ENCODE peak calls at places on chromosomes 5 and 9, in seven cellular contexts. K is fibroblast of lung, X is gastrocnemius medialis, A is ovary, L is AG04450, G is right atrium auricular region, N is GM12865. J is an unnamed sample.

GRCh38 chr5:67677422-67677970 is 480.9 kb upstream of the CD180 start:
- DNase-seq in K (no peak), X (peak), A (no peak), L (no peak), G (no peak), N (no peak), J (no peak)

GRCh38 chr5:31530541-31531265 is 1.2 kb downstream of the DROSHA start:
- DNase-seq in K (no peak), X (no peak), A (no peak), L (no peak), G (no peak), N (no peak), J (no peak)

GRCh38 chr9:95177617-95178016 is 139.9 kb downstream of the FANCC start:
- DNase-seq in K (no peak), X (no peak), A (no peak), L (no peak), G (no peak), N (no peak), J (no peak)

GRCh38 chr9:96071245-96072124 is 196.0 kb downstream of the ERCC6L2 start:
- DNase-seq in K (peak), X (no peak), A (no peak), L (no peak), G (no peak), N (peak), J (no peak)

GRCh38 chr9:82074144-82074543 is 85.6 kb downstream of the SPATA31D1 start:
- DNase-seq in K (no peak), X (no peak), A (no peak), L (no peak), G (no peak), N (no peak), J (no peak)

GRCh38 chr5:141617682-141618029 is 1.1 kb downstream of the DIAPH1 start:
- DNase-seq in K (no peak), X (no peak), A (no peak), L (no peak), G (no peak), N (no peak), J (no peak)

GRCh38 chr5:178113141-178113787 is at the start of gene N4BP3:
- DNase-seq in K (peak), X (no peak), A (peak), L (no peak), G (no peak), N (peak), J (no peak)

GRCh38 chr9:131310833-131311554 is 21.5 kb downstream of the PLPP7 start:
- DNase-seq in K (no peak), X (peak), A (no peak), L (no peak), G (peak), N (peak), J (no peak)

GRCh38 chr9:134443169-134444039 is 117.1 kb downstream of the RXRA start:
- DNase-seq in K (peak), X (peak), A (peak), L (peak), G (peak), N (peak), J (peak)

GRCh38 chr5:636951-637350 is 24.8 kb downstream of the CEP72 start:
- DNase-seq in K (no peak), X (no peak), A (no peak), L (no peak), G (no peak), N (no peak), J (no peak)

GRCh38 chr5:128513816-128514215 is 24.2 kb downstream of the FBN2 start:
- DNase-seq in K (no peak), X (no peak), A (no peak), L (no peak), G (no peak), N (no peak), J (no peak)

GRCh38 chr5:1331861-1332405 is 13.0 kb downstream of the CLPTM1L start:
- DNase-seq in K (no peak), X (no peak), A (no peak), L (no peak), G (no peak), N (no peak), J (no peak)

GRCh38 chr5:171306141-171306540 is 2.9 kb upstream of the TLX3 start:
- DNase-seq in K (no peak), X (no peak), A (no peak), L (no peak), G (no peak), N (no peak), J (no peak)

GRCh38 chr5:71974165-71974564 is 133.1 kb upstream of the MAP1B start:
- DNase-seq in K (peak), X (peak), A (no peak), L (no peak), G (no peak), N (no peak), J (no peak)

GRCh38 chr5:167280111-167280510 is 1011.3 kb upstream of the WWC1 start:
- DNase-seq in K (no peak), X (no peak), A (no peak), L (no peak), G (no peak), N (no peak), J (no peak)

GRCh38 chr9:91420471-91421021 is 3.1 kb downstream of the NFIL3 start:
- DNase-seq in K (peak), X (no peak), A (no peak), L (no peak), G (no peak), N (no peak), J (no peak)

GRCh38 chr5:76372320-76373054 is 30.6 kb upstream of the IQGAP2 start:
- DNase-seq in K (peak), X (no peak), A (no peak), L (peak), G (no peak), N (no peak), J (peak)

GRCh38 chr5:157998021-157998504 is 139.1 kb upstream of the CLINT1 start:
- DNase-seq in K (peak), X (no peak), A (no peak), L (no peak), G (no peak), N (no peak), J (no peak)

GRCh38 chr9:106441283-106441682 is 421.7 kb upstream of the ZNF462 start:
- DNase-seq in K (no peak), X (no peak), A (no peak), L (no peak), G (no peak), N (no peak), J (no peak)

GRCh38 chr9:106450549-106450948 is 412.4 kb upstream of the ZNF462 start:
- DNase-seq in K (no peak), X (peak), A (no peak), L (no peak), G (peak), N (no peak), J (no peak)

GRCh38 chr9:106443520-106443919 is 419.4 kb upstream of the ZNF462 start:
- DNase-seq in K (no peak), X (no peak), A (no peak), L (no peak), G (no peak), N (no peak), J (no peak)

GRCh38 chr9:106449528-106449927 is 413.4 kb upstream of the ZNF462 start:
- DNase-seq in K (no peak), X (no peak), A (no peak), L (no peak), G (no peak), N (peak), J (no peak)

GRCh38 chr9:106445107-106445506 is 417.9 kb upstream of the ZNF462 start:
- DNase-seq in K (no peak), X (no peak), A (no peak), L (no peak), G (no peak), N (no peak), J (no peak)
- TF ChIP-seq CTCF in K (no peak), X (no peak), A (no peak), L (no peak), G (no peak), N (no peak), J (no peak)

GRCh38 chr9:4238522-4238921 is 61.3 kb downstream of the GLIS3 start:
- DNase-seq in K (no peak), X (no peak), A (no peak), L (no peak), G (no peak), N (peak), J (no peak)

GRCh38 chr9:4242239-4242638 is 57.6 kb downstream of the GLIS3 start:
- DNase-seq in K (no peak), X (no peak), A (no peak), L (no peak), G (no peak), N (no peak), J (no peak)

GRCh38 chr9:4241552-4241951 is 58.3 kb downstream of the GLIS3 start:
- DNase-seq in K (no peak), X (no peak), A (no peak), L (no peak), G (no peak), N (no peak), J (no peak)

GRCh38 chr9:4235951-4236804 is 63.7 kb downstream of the GLIS3 start:
- DNase-seq in K (peak), X (no peak), A (no peak), L (no peak), G (no peak), N (no peak), J (peak)

DNA sequence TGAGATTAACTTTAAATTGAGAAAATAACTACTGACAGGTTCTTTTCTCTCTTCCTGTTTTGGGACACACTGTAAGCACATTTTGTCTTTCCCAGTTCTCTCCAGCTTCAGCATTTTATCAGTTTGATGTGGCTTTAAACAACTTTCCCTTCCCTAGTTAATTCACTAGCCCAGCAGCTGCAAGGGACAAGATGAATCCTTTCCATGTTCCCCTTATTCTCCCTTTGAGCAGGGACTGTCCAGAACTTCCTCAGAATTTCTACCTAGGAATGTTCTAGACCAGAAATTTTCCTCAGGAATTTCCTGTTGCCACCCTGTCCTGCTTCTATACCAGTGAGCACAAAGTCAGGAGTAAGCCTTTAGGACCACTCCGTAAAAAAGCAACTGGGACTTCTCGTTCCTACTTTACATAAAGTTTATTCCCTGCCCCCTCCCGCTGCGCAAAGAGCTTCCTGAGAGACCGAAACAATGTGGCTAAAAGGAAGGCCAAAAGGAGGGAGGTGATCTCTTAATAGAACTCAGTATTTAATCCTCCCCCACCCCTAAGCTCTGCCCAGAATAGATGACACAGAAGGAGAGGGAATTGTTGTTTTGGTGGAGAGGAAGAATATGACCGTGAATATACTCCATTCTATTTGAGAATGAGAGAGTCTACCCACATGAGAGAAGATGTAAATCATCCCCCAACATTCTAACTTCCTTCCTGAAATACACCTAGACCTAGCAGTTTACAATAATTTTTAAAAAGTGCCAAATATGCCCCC is 61.9 kb downstream of the GLIS3 start:
- DNase-seq in K (no peak), X (no peak), A (no peak), L (no peak), G (no peak), N (peak), J (no peak)
- H3K4me3 ChIP-seq in K (no peak), X (peak), A (no peak), L (no peak), G (peak), N (no peak), J (no peak)

GRCh38 chr5:179907570-179908324 is at the start of gene TBC1D9B:
- DNase-seq in K (peak), X (no peak), A (peak), L (no peak), G (peak), N (peak), J (no peak)
- TF ChIP-seq CTCF in K (peak), X (no peak), A (peak), L (peak), G (peak), N (peak), J (no peak)

GRCh38 chr5:147898875-147899401 is 7.4 kb downstream of the C5orf46 start:
- DNase-seq in K (no peak), X (no peak), A (no peak), L (no peak), G (no peak), N (no peak), J (no peak)

GRCh38 chr5:147906326-147907095 is at the start of gene C5orf46:
- DNase-seq in K (peak), X (no peak), A (no peak), L (no peak), G (no peak), N (no peak), J (no peak)

GRCh38 chr5:147902606-147903115 is 3.7 kb downstream of the C5orf46 start:
- DNase-seq in K (no peak), X (no peak), A (no peak), L (no peak), G (no peak), N (no peak), J (peak)

GRCh38 chr5:147901555-147901954 is 4.8 kb downstream of the C5orf46 start:
- DNase-seq in K (no peak), X (no peak), A (no peak), L (no peak), G (no peak), N (no peak), J (peak)

DNA sequence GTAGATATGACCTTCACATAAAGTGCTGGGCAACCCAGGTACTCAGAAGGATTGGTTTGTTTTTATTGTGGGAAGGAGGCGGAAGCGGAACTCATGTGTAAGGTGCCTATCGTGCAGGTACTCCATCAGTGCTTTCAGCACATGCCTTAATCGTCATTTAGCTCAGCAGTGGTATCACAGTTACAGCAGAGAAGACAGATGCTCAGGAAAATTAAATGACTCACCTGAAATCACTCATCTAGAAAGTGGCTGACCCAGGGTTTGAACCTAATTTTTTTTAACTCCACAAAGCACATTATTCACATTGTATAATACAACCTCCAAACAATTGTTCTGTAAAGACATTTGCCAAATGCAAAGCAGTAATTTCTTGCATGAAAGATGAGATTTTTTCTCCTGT is 2.2 kb downstream of the C5orf46 start:
- DNase-seq in K (no peak), X (no peak), A (no peak), L (no peak), G (no peak), N (no peak), J (no peak)
- H3K4me3 ChIP-seq in K (no peak), X (no peak), A (no peak), L (no peak), G (no peak), N (no peak), J (no peak)

GRCh38 chr9:85332487-85332886 is 409.3 kb downstream of the AGTPBP1 start:
- DNase-seq in K (no peak), X (no peak), A (no peak), L (no peak), G (no peak), N (peak), J (no peak)
- TF ChIP-seq CTCF in K (no peak), X (no peak), A (no peak), L (no peak), G (peak), N (peak), J (peak)

DNA sequence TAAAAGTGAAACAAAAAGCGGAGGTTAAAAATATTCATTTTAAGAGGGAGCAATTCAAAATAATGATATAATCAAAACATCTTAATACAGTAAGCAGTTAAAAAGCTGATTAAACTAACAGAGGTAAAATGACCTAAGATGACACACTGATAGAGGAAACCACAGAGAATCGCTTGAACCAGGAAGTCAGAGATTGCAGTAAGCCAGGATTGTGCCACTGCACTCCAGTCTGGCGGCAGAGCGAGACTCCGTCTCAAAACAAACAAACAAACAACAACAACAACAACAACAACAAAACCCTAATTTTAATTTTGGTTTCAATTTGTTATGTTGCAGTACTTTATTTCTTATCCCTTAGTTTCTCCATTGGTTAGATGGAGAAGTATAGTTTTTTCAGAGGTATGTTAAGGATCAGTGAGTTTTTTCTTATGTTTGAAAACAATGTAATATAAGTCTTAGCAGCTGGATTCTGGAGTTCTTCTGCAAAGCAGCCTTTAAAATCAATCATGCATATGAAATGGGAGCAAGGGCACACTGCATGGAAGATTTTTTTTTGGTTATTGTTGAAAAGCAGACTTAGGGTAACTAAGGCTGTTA is 58.5 kb downstream of the MLANA start:
- DNase-seq in K (peak), X (no peak), A (no peak), L (no peak), G (no peak), N (peak), J (no peak)
- H3K4me3 ChIP-seq in K (no peak), X (peak), A (no peak), L (no peak), G (peak), N (peak), J (no peak)

DNA sequence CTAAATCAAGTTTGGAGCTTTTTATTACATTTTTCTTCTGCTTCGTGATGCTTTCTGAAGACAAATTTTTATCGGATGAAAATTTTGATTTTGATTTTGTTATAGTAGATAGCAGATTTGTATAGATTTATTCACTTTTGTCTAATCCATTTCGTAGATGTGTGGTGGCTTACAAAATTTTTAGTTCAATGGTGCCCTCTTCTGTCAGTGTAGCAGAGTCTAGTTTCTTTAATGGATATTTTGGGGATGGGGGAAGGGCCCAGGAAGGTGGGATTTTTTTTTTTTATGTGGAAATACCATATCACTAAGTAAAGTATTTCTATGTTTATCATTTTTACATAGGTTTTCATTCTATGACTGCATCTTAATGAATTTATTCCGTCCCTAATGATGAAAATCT is 259.9 kb upstream of the TARS1 start:
- DNase-seq in K (peak), X (no peak), A (no peak), L (peak), G (no peak), N (no peak), J (no peak)
- TF ChIP-seq CTCF in K (peak), X (no peak), A (no peak), L (peak), G (peak), N (no peak), J (peak)

GRCh38 chr9:35748858-35749514 is at the start of the genes GBA2 and RGP1:
- DNase-seq in K (peak), X (peak), A (peak), L (no peak), G (peak), N (peak), J (no peak)

GRCh38 chr9:35748239-35748857 is 680 bp downstream of the GBA2 start:
- DNase-seq in K (no peak), X (no peak), A (no peak), L (no peak), G (no peak), N (no peak), J (no peak)

GRCh38 chr9:35753466-35753865 is 610 bp downstream of the MSMP start:
- DNase-seq in K (no peak), X (no peak), A (no peak), L (no peak), G (no peak), N (no peak), J (no peak)

GRCh38 chr9:35749515-35750255 is 598 bp downstream of the RGP1 start:
- DNase-seq in K (no peak), X (no peak), A (no peak), L (no peak), G (no peak), N (peak), J (no peak)

DNA sequence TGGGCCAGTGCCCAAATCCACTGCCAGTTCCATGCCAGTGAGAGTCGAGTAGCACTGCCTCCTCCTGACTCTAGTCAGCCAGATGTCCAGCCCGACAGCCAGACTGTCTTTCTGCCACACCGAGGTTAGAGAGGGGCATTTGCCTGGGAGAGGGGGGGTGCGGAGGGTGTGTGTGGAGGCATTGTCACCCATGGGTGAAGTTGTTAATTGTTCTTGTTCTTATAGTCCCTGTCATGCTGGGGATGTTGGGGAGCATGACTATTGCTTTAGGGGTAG is 1.1 kb downstream of the RGP1 start:
- DNase-seq in K (no peak), X (no peak), A (no peak), L (no peak), G (no peak), N (no peak), J (no peak)
- H3K4me3 ChIP-seq in K (peak), X (peak), A (no peak), L (peak), G (peak), N (peak), J (peak)